ENCODE peak calls at places on chromosomes 7 and 10, in four cellular contexts. One of them, this sample, is unnamed.

GRCh38 chr10:37855691-37856090 is 1.7 kb downstream of the ZNF248 start:
- DNase-seq in IMR-90: no peak
- DNase-seq in trophoblast cell: no peak
- DNase-seq in H1: no peak
- DNase-seq in this sample: no peak

GRCh38 chr10:113099431-113100298 is 149.6 kb downstream of the TCF7L2 start:
- DNase-seq in IMR-90: peak
- DNase-seq in trophoblast cell: no peak
- DNase-seq in H1: no peak
- DNase-seq in this sample: peak

GRCh38 chr10:14653271-14654161 is 121.2 kb downstream of the FAM107B start:
- DNase-seq in IMR-90: peak
- DNase-seq in trophoblast cell: peak
- DNase-seq in H1: no peak
- DNase-seq in this sample: peak

GRCh38 chr10:34288634-34289033 is 526.5 kb downstream of the PARD3 start:
- DNase-seq in IMR-90: peak
- DNase-seq in trophoblast cell: peak
- DNase-seq in H1: no peak
- DNase-seq in this sample: no peak

GRCh38 chr10:120950103-120950561 is 99.0 kb downstream of the WDR11 start:
- DNase-seq in IMR-90: peak
- DNase-seq in trophoblast cell: no peak
- DNase-seq in H1: no peak
- DNase-seq in this sample: peak

GRCh38 chr10:114271779-114272167 is 32.7 kb downstream of the VWA2 start:
- DNase-seq in IMR-90: peak
- DNase-seq in trophoblast cell: peak
- DNase-seq in H1: no peak
- DNase-seq in this sample: no peak

GRCh38 chr7:143519411-143520131 is 41.9 kb downstream of the TAS2R41 start:
- DNase-seq in IMR-90: peak
- DNase-seq in trophoblast cell: no peak
- DNase-seq in H1: no peak
- DNase-seq in this sample: no peak

GRCh38 chr7:28231181-28231580 is 50.6 kb upstream of the JAZF1 start:
- DNase-seq in IMR-90: no peak
- DNase-seq in trophoblast cell: no peak
- DNase-seq in H1: no peak
- DNase-seq in this sample: no peak

GRCh38 chr7:132276252-132276651 is 300.0 kb downstream of the PLXNA4 start:
- DNase-seq in IMR-90: no peak
- DNase-seq in trophoblast cell: no peak
- DNase-seq in H1: no peak
- DNase-seq in this sample: no peak

GRCh38 chr10:110820321-110820814 is 51.4 kb upstream of the PDCD4 start:
- DNase-seq in IMR-90: no peak
- DNase-seq in trophoblast cell: no peak
- DNase-seq in H1: no peak
- DNase-seq in this sample: no peak

GRCh38 chr10:31520982-31521381 is 202.0 kb downstream of the ZEB1 start:
- DNase-seq in IMR-90: no peak
- DNase-seq in trophoblast cell: no peak
- DNase-seq in H1: no peak
- DNase-seq in this sample: no peak

GRCh38 chr10:31515819-31516402 is 196.9 kb downstream of the ZEB1 start:
- DNase-seq in IMR-90: peak
- DNase-seq in trophoblast cell: no peak
- DNase-seq in H1: no peak
- DNase-seq in this sample: no peak

GRCh38 chr10:31509989-31510388 is 191.0 kb downstream of the ZEB1 start:
- DNase-seq in IMR-90: no peak
- DNase-seq in trophoblast cell: no peak
- DNase-seq in H1: no peak
- DNase-seq in this sample: no peak

GRCh38 chr10:31515116-31515515 is 196.1 kb downstream of the ZEB1 start:
- DNase-seq in IMR-90: no peak
- DNase-seq in trophoblast cell: no peak
- DNase-seq in H1: no peak
- DNase-seq in this sample: no peak
- H2AFZ ChIP-seq in IMR-90: no peak
- H2AFZ ChIP-seq in trophoblast cell: no peak
- H2AFZ ChIP-seq in H1: no peak
- H2AFZ ChIP-seq in this sample: no peak

GRCh38 chr7:36894190-36894589 is 169.9 kb upstream of the AOAH start:
- DNase-seq in IMR-90: no peak
- DNase-seq in trophoblast cell: no peak
- DNase-seq in H1: no peak
- DNase-seq in this sample: no peak
- H3K18ac ChIP-seq in IMR-90: no peak
- H3K18ac ChIP-seq in trophoblast cell: no peak
- H3K18ac ChIP-seq in H1: no peak
- H3K18ac ChIP-seq in this sample: no peak

DNA sequence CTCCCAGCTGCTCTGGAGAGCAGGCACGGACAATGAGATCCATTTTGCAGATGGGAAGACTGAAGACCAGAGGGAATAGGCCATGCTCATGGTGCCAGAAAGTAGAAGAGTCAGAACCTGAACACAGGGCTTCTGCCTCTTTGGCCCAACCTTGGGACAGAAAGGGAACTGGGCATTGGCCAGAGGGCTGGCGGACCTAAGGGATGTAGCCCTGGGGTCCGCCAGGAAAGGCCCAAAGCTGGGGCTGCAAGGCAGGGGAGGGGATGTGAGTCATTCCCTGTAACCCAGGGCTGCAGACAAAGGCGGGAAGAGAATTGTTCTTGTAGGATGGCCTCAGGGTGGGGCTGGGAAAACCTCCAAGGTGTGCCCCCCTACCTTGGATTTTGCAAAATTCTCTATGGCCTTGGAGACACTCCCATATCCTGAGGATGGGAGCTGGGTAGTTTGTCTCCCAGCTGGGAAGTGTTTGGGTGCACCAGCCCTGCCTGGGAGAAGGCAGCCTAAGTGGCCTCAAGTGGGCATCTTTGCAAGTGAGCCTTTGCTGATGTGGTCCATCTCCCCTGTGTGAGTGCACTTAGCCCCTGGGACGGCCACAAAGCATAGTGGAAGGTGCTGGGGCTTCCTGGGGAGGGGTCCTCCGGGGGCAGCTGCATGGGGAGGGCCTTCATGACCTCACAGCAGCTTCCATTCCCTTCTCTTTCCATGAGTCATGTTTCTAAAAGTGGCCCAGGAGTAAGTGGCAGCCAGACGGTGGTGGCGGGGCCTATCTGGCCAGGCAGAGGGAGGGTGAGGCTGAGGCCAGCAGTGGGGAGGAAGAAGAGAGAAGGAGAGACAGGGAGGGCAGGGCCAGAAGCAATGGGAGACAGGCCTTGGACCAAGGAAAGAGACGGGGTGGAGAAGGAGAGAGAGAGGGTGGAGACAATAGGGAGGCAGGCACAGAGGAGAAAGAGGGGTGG is 9.2 kb downstream of the AQP1 start:
- DNase-seq in IMR-90: peak
- DNase-seq in trophoblast cell: no peak
- DNase-seq in H1: no peak
- DNase-seq in this sample: peak
- H2AFZ ChIP-seq in IMR-90: peak
- H2AFZ ChIP-seq in trophoblast cell: peak
- H2AFZ ChIP-seq in H1: no peak
- H2AFZ ChIP-seq in this sample: no peak

GRCh38 chr10:123882681-123883445 is 8.7 kb downstream of the CPXM2 start:
- DNase-seq in IMR-90: no peak
- DNase-seq in trophoblast cell: peak
- DNase-seq in H1: no peak
- DNase-seq in this sample: no peak
- H3K18ac ChIP-seq in IMR-90: no peak
- H3K18ac ChIP-seq in trophoblast cell: no peak
- H3K18ac ChIP-seq in H1: no peak
- H3K18ac ChIP-seq in this sample: no peak

GRCh38 chr7:138632384-138632783 is 68.8 kb downstream of the SVOPL start:
- DNase-seq in IMR-90: no peak
- DNase-seq in trophoblast cell: no peak
- DNase-seq in H1: no peak
- DNase-seq in this sample: no peak
- H2AFZ ChIP-seq in IMR-90: no peak
- H2AFZ ChIP-seq in trophoblast cell: no peak
- H2AFZ ChIP-seq in H1: no peak
- H2AFZ ChIP-seq in this sample: no peak

GRCh38 chr7:2699289-2699620 is 11.3 kb downstream of the AMZ1 start:
- DNase-seq in IMR-90: no peak
- DNase-seq in trophoblast cell: no peak
- DNase-seq in H1: no peak
- DNase-seq in this sample: no peak
- H3K18ac ChIP-seq in IMR-90: no peak
- H3K18ac ChIP-seq in trophoblast cell: no peak
- H3K18ac ChIP-seq in H1: no peak
- H3K18ac ChIP-seq in this sample: no peak

GRCh38 chr7:23938937-23939552 is 229.0 kb downstream of the STK31 start:
- DNase-seq in IMR-90: peak
- DNase-seq in trophoblast cell: peak
- DNase-seq in H1: peak
- DNase-seq in this sample: peak
- H2AFZ ChIP-seq in IMR-90: no peak
- H2AFZ ChIP-seq in trophoblast cell: no peak
- H2AFZ ChIP-seq in H1: peak
- H2AFZ ChIP-seq in this sample: no peak

GRCh38 chr10:1201010-1201807 is 145.0 kb downstream of the WDR37 start:
- DNase-seq in IMR-90: no peak
- DNase-seq in trophoblast cell: no peak
- DNase-seq in H1: no peak
- DNase-seq in this sample: peak
- H3K18ac ChIP-seq in IMR-90: no peak
- H3K18ac ChIP-seq in trophoblast cell: no peak
- H3K18ac ChIP-seq in H1: no peak
- H3K18ac ChIP-seq in this sample: no peak

GRCh38 chr10:78932861-78933260 is 135.9 kb upstream of the ZMIZ1 start:
- DNase-seq in IMR-90: no peak
- DNase-seq in trophoblast cell: no peak
- DNase-seq in H1: no peak
- DNase-seq in this sample: no peak
- H2AFZ ChIP-seq in IMR-90: no peak
- H2AFZ ChIP-seq in trophoblast cell: no peak
- H2AFZ ChIP-seq in H1: no peak
- H2AFZ ChIP-seq in this sample: no peak